ENCODE peak calls at places on chromosomes 1 and 21, in nine cellular contexts. M is CD8-positive, alpha-beta T cell; E is AG09309; D is neural progenitor cell; V is fibroblast of mammary gland; H is AG10803; X is thyroid gland; C is epithelial cell of esophagus; J is AG04450. T is an unnamed sample.

GRCh38 chr1:22830131-22830566 is 119.5 kb downstream of the EPHB2 start:
- DNase-seq in M (no peak), E (no peak), D (no peak), V (no peak), H (no peak), X (peak; percentile 79), C (peak; percentile 97), J (no peak), T (no peak)

GRCh38 chr1:2860476-2861142 is 59.1 kb upstream of the TTC34 start:
- DNase-seq in M (no peak), E (no peak), D (no peak), V (no peak), H (no peak), X (no peak), C (no peak), J (no peak), T (no peak)

GRCh38 chr1:166464333-166464732 is 297.5 kb upstream of the FAM78B start:
- DNase-seq in M (no peak), E (no peak), D (no peak), V (no peak), H (no peak), X (no peak), C (no peak), J (no peak), T (no peak)

GRCh38 chr1:54109131-54110105 is 43.4 kb downstream of the CDCP2 start:
- DNase-seq in M (no peak), E (no peak), D (no peak), V (no peak), H (no peak), X (no peak), C (no peak), J (no peak), T (no peak)

GRCh38 chr1:19606817-19607706 is 37.0 kb upstream of the NBL1 start:
- DNase-seq in M (peak; percentile 13), E (no peak), D (no peak), V (no peak), H (peak; percentile 52), X (no peak), C (no peak), J (no peak), T (no peak)

GRCh38 chr1:56934400-56935080 is 31.3 kb downstream of the C8B start:
- DNase-seq in M (no peak), E (no peak), D (no peak), V (peak; percentile 96), H (peak; percentile 86), X (no peak), C (peak; percentile 8), J (no peak), T (peak; percentile 67)

GRCh38 chr1:150552692-150553278 is 3.6 kb downstream of the ADAMTSL4 start:
- DNase-seq in M (no peak), E (no peak), D (no peak), V (no peak), H (no peak), X (no peak), C (no peak), J (no peak), T (no peak)

GRCh38 chr21:33020558-33021100 is 5.1 kb upstream of the OLIG2 start:
- DNase-seq in M (no peak), E (no peak), D (no peak), V (no peak), H (no peak), X (no peak), C (no peak), J (no peak), T (no peak)

GRCh38 chr1:110258734-110259133 is 48.6 kb downstream of the KCNC4 start:
- DNase-seq in M (no peak), E (no peak), D (no peak), V (no peak), H (no peak), X (no peak), C (no peak), J (no peak), T (no peak)

GRCh38 chr1:169060906-169061683 is 45.4 kb upstream of the ATP1B1 start:
- DNase-seq in M (no peak), E (no peak), D (no peak), V (no peak), H (no peak), X (peak; percentile 29), C (no peak), J (no peak), T (peak; percentile 12)

GRCh38 chr1:101509370-101509769 is 272.6 kb downstream of the S1PR1 start:
- DNase-seq in M (no peak), E (no peak), D (no peak), V (no peak), H (no peak), X (no peak), C (no peak), J (no peak), T (no peak)

GRCh38 chr1:115336741-115337140 is 1.3 kb downstream of the NGF start:
- DNase-seq in M (no peak), E (no peak), D (no peak), V (no peak), H (no peak), X (no peak), C (no peak), J (no peak), T (no peak)

GRCh38 chr1:159008744-159009188 is 941 bp upstream of the IFI16 start:
- DNase-seq in M (peak; percentile 63), E (no peak), D (no peak), V (peak; percentile 26), H (peak; percentile 25), X (peak; percentile 4), C (no peak), J (no peak), T (peak; percentile 44)

GRCh38 chr1:219790834-219791615 is 137.3 kb downstream of the SLC30A10 start:
- DNase-seq in M (no peak), E (no peak), D (no peak), V (no peak), H (peak; percentile 60), X (no peak), C (peak; percentile 5), J (peak; percentile 50), T (no peak)
- TF ChIP-seq CTCF in M (no peak), E (no peak), D (no peak), V (no peak), H (no peak), X (no peak), C (no peak), J (no peak), T (no peak)

DNA sequence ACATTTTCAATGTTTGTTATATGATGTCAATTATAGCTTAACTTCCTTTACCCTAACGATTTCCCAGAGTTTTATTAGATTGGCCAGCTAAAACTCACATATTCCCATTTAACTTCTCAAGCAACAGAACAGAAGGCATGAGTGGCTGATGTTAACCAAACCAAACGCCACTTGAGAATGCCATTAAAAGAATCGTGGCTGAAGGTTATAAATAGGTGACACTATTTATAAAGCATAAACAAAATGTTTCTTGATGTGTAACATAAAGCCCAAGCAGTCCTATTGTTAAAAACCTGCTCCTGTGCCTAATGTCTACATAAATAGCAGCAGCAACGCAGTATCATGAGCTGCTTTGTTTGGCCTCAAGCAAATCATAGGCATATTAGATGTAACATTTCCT is 106.1 kb downstream of the ESRRG start:
- DNase-seq in M (no peak), E (no peak), D (no peak), V (no peak), H (no peak), X (no peak), C (no peak), J (no peak), T (no peak)
- H3K4me3 ChIP-seq in M (no peak overlapping the region), E (no peak overlapping the region), D (no peak overlapping the region), V (no peak overlapping the region), H (no peak overlapping the region), X (no peak overlapping the region), C (no peak overlapping the region), J (no peak overlapping the region), T (no peak overlapping the region)

GRCh38 chr1:94058766-94059165 is 62.2 kb downstream of the ABCA4 start:
- DNase-seq in M (no peak), E (no peak), D (no peak), V (no peak), H (no peak), X (no peak), C (no peak), J (no peak), T (no peak)

GRCh38 chr1:94067196-94067595 is 53.8 kb downstream of the ABCA4 start:
- DNase-seq in M (no peak), E (no peak), D (no peak), V (peak; percentile 35), H (no peak), X (no peak), C (no peak), J (peak; percentile 74), T (peak; percentile 93)

GRCh38 chr1:94061513-94062443 is 59.2 kb downstream of the ABCA4 start:
- DNase-seq in M (no peak), E (no peak), D (peak; percentile 77), V (peak; percentile 79), H (peak; percentile 93), X (peak; percentile 84), C (peak; percentile 73), J (peak; percentile 57), T (peak; percentile 88)

GRCh38 chr1:94060720-94061119 is 60.2 kb downstream of the ABCA4 start:
- DNase-seq in M (no peak), E (no peak), D (no peak), V (no peak), H (no peak), X (no peak), C (no peak), J (no peak), T (no peak)

DNA sequence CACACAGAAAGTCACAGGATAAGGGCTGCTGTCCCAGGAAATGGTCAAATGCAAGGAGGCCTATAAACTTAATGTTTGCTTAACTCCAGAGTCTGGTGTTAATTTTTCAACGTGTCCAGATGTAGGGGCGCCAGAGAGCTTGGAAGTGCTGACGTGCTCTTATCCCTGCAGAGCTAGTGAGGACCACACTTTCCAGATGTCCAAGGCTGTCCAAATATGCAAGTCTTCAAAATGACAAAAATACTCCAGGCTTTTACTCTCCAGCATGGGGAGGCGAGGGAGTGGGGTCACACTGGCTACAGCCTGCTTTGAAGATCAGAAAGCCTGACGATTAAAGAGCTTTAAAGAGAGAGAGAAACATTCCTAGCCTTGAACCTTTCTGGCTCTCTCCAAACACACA is 57.6 kb downstream of the ABCA4 start:
- DNase-seq in M (no peak), E (peak; percentile 48), D (peak; percentile 52), V (peak; percentile 72), H (peak; percentile 80), X (peak; percentile 61), C (peak; percentile 42), J (peak; percentile 30), T (peak; percentile 90)
- TF ChIP-seq CTCF in M (no peak), E (peak; percentile 61), D (peak; percentile 53), V (peak; percentile 63), H (peak; percentile 62), X (peak; percentile 57), C (peak; percentile 52), J (peak; percentile 59), T (peak; percentile 59)

DNA sequence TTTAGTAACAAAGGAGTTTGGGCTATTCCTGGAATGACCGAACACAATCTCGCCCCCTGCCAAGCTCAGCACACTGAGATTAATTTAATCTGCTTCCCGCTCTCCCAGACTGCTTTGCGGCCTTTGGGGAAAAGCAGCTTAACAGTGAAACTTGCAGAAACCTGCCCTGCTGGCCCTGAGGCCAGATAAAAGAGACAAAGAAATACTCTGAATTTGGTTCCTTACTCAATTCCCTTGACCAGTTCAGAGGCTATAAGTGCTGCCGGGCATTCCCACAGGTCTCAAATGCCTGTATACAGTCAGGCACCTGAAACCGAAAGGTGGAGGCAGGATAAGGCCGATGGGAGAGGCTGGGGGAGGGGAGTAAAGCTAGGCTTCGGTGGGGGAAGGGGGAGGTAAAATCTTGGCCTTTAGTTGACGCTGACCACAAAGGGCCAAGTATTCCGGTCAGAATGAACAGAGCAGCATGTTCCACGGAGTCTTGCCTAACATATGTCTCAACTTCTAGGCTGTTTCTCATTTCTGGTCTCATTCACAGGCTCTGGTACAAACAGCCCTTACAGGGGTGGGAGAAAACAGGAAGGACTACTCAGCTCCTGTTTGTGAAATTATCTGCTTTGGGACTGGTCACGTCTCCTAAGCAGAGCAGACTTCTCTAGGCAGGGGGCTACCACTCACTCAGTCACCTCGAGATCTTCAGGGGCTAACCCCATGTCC is 17.8 kb upstream of the A3GALT2 start:
- DNase-seq in M (no peak), E (peak; percentile 86), D (peak; percentile 94), V (peak; percentile 97), H (peak; percentile 96), X (no peak), C (peak; percentile 61), J (peak; percentile 55), T (peak; percentile 98)
- H3K4me3 ChIP-seq in M (no peak overlapping the region), E (no peak overlapping the region), D (peak overlapping the region; percentile 33), V (peak overlapping the region; percentile 15), H (peak overlapping the region; percentile 31), X (no peak overlapping the region), C (no peak overlapping the region), J (peak overlapping the region; percentile 25), T (no peak overlapping the region)